ENCODE peak calls at places on chromosomes 5 and 9, in seven cellular contexts. E is upper lobe of left lung, C is K562, G is breast epithelium, L is HepG2, V is Peyer's patch, I is spleen. H is an unnamed sample.

GRCh38 chr5:88743231-88743879 is 139.6 kb downstream of the MEF2C start:
- DNase-seq in E (no peak), C (peak; percentile 17), G (no peak), L (no peak), V (no peak), I (no peak), H (no peak)

GRCh38 chr9:116101516-116101915 is 52.1 kb upstream of the PAPPA start:
- DNase-seq in E (no peak), C (no peak), G (no peak), L (no peak), V (no peak), I (no peak), H (no peak)

GRCh38 chr9:136578915-136579637 is 33.2 kb upstream of the NOTCH1 start:
- DNase-seq in E (no peak), C (peak; percentile 79), G (no peak), L (no peak), V (no peak), I (no peak), H (no peak)

GRCh38 chr9:130606887-130607582 is 27.7 kb downstream of the FUBP3 start:
- DNase-seq in E (no peak), C (no peak), G (no peak), L (no peak), V (no peak), I (no peak), H (no peak)

GRCh38 chr9:111108946-111109345 is 70.7 kb upstream of the LPAR1 start:
- DNase-seq in E (peak; percentile 28), C (no peak), G (no peak), L (no peak), V (no peak), I (no peak), H (no peak)

GRCh38 chr9:75200892-75201470 is 112.7 kb downstream of the OSTF1 start:
- DNase-seq in E (no peak), C (peak; percentile 22), G (no peak), L (peak; percentile 47), V (no peak), I (no peak), H (no peak)

GRCh38 chr9:91302831-91303230 is 58.9 kb downstream of the AUH start:
- DNase-seq in E (no peak), C (peak; percentile 6), G (no peak), L (peak; percentile 12), V (no peak), I (no peak), H (no peak)

GRCh38 chr5:61245486-61245885 is 83.2 kb upstream of the SMIM15 start:
- DNase-seq in E (no peak), C (no peak), G (no peak), L (no peak), V (no peak), I (no peak), H (no peak)

GRCh38 chr5:140175367-140176027 is 509 bp downstream of the CYSTM1 start:
- DNase-seq in E (peak; percentile 85), C (peak; percentile 77), G (peak; percentile 74), L (peak; percentile 52), V (peak; percentile 75), I (peak; percentile 94), H (peak; percentile 70)

GRCh38 chr9:120875954-120876841 is 790 bp downstream of the PHF19 start:
- DNase-seq in E (peak; percentile 90), C (peak; percentile 100), G (peak; percentile 73), L (peak; percentile 86), V (peak; percentile 77), I (peak; percentile 93), H (peak; percentile 88)

GRCh38 chr5:139821806-139822552 is 26.4 kb downstream of the PSD2 start:
- DNase-seq in E (no peak), C (no peak), G (no peak), L (no peak), V (no peak), I (no peak), H (no peak)

GRCh38 chr5:111415053-111415452 is 97.3 kb downstream of the STARD4 start:
- DNase-seq in E (no peak), C (no peak), G (no peak), L (no peak), V (no peak), I (no peak), H (no peak)

GRCh38 chr9:89476546-89476945 is 21.4 kb downstream of the SEMA4D start:
- DNase-seq in E (no peak), C (no peak), G (no peak), L (no peak), V (no peak), I (no peak), H (no peak)

GRCh38 chr9:85741112-85741874 is 461 bp downstream of the AGTPBP1 start:
- DNase-seq in E (peak; percentile 58), C (peak; percentile 15), G (no peak), L (peak; percentile 67), V (peak; percentile 34), I (no peak), H (peak; percentile 32)

GRCh38 chr9:3288686-3289085 is 237.1 kb downstream of the RFX3 start:
- DNase-seq in E (no peak), C (no peak), G (no peak), L (no peak), V (no peak), I (no peak), H (no peak)

GRCh38 chr5:117833666-117834065 is 1154.7 kb downstream of the DTWD2 start:
- DNase-seq in E (no peak), C (no peak), G (no peak), L (no peak), V (no peak), I (no peak), H (no peak)

GRCh38 chr9:93143830-93144530 is 9.9 kb upstream of the NINJ1 start:
- DNase-seq in E (no peak), C (no peak), G (peak; percentile 77), L (no peak), V (peak; percentile 42), I (peak; percentile 83), H (no peak)

GRCh38 chr9:87346061-87346665 is 151.5 kb upstream of the DAPK1 start:
- DNase-seq in E (no peak), C (no peak), G (no peak), L (no peak), V (no peak), I (no peak), H (no peak)

GRCh38 chr5:139862803-139863202 is 67.2 kb downstream of the PSD2 start:
- DNase-seq in E (no peak), C (no peak), G (no peak), L (no peak), V (no peak), I (no peak), H (no peak)

GRCh38 chr5:151646334-151646733 is 40.4 kb downstream of the SPARC start:
- DNase-seq in E (no peak), C (no peak), G (no peak), L (no peak), V (no peak), I (no peak), H (no peak)

DNA sequence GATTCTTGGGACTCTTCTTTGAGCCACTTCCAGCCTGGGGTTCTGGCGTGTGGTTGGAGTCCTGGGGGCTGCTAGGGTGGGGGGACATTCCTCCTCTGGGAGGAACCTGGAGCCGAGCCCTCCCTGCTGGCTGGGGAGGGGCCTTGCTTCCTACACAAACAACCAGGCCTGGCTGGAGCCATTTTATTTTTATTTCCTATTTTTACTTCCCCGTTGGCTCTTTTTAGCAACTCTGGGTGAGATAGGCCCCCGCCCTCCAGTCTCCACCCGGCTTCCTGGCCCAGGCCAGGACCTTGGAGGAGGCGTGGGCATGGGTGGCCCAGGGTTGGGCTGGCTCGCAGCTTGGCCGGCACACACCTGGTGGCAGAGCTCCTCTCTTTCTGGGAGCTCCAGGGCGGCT is 15.1 kb downstream of the RXRA start:
- DNase-seq in E (peak; percentile 78), C (no peak), G (no peak), L (no peak), V (no peak), I (peak; percentile 90), H (no peak)
- H3K4me1 ChIP-seq in E (peaks cover 94% of the 10 kb centered on the region), C (peaks cover 98% of the 10 kb centered on the region), G (peaks cover 52% of the 10 kb centered on the region), L (peaks cover 37% of the 10 kb centered on the region), V (peaks cover 20% of the 10 kb centered on the region), I (peaks cover 89% of the 10 kb centered on the region), H (peaks cover 10% of the 10 kb centered on the region)

GRCh38 chr5:1294839-1295649 is at the start of gene TERT:
- DNase-seq in E (no peak), C (peak; percentile 72), G (no peak), L (no peak), V (peak; percentile 49), I (peak; percentile 85), H (no peak)
- TF ChIP-seq POLR2A in E (no peak), C (no peak), G (no peak), L (no peak), V (no peak), I (no peak), H (no peak)

GRCh38 chr5:178371362-178372090 is 138.9 kb upstream of the PHYKPL start:
- DNase-seq in E (no peak), C (no peak), G (no peak), L (no peak), V (no peak), I (no peak), H (no peak)
- H3K9me3 ChIP-seq in E (peaks cover 6% of the 10 kb centered on the region), C (no peaks in the 10 kb centered on the region), G (peaks cover 4% of the 10 kb centered on the region), L (no peaks in the 10 kb centered on the region), V (no peaks in the 10 kb centered on the region), I (peaks cover 12% of the 10 kb centered on the region), H (no peaks in the 10 kb centered on the region)

GRCh38 chr5:17272111-17272510 is 54.7 kb downstream of the BASP1 start:
- DNase-seq in E (no peak), C (no peak), G (no peak), L (no peak), V (no peak), I (no peak), H (no peak)

GRCh38 chr5:17278931-17279330 is 61.5 kb downstream of the BASP1 start:
- DNase-seq in E (no peak), C (no peak), G (no peak), L (no peak), V (no peak), I (no peak), H (no peak)

GRCh38 chr5:17276445-17276844 is 59.0 kb downstream of the BASP1 start:
- DNase-seq in E (no peak), C (no peak), G (no peak), L (no peak), V (peak; percentile 35), I (no peak), H (no peak)

GRCh38 chr5:17277907-17278306 is 60.5 kb downstream of the BASP1 start:
- DNase-seq in E (no peak), C (no peak), G (no peak), L (no peak), V (peak; percentile 61), I (no peak), H (no peak)

DNA sequence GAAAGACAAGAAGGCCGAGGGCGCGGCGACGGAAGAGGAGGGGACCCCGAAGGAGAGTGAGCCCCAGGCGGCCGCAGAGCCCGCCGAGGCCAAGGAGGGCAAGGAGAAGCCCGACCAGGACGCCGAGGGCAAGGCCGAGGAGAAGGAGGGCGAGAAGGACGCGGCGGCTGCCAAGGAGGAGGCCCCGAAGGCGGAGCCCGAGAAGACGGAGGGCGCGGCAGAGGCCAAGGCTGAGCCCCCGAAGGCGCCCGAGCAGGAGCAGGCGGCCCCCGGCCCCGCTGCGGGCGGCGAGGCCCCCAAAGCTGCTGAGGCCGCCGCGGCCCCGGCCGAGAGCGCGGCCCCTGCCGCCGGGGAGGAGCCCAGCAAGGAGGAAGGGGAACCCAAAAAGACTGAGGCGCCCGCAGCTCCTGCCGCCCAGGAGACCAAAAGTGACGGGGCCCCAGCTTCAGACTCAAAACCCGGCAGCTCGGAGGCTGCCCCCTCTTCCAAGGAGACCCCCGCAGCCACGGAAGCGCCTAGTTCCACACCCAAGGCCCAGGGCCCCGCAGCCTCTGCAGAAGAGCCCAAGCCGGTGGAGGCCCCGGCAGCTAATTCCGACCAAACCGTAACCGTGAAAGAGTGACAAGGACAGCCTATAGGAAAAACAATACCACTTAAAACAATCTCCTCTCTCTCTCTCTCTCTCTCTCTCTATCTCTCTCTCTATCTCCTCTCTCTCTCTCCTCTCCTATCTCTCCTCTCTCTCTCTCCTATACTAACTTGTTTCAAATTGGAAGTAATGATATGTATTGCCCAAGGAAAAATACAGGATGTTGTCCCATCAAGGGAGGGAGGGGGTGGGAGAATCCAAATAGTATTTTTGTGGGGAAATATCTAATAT is 58.1 kb downstream of the BASP1 start:
- DNase-seq in E (no peak), C (no peak), G (no peak), L (no peak), V (no peak), I (peak; percentile 79), H (no peak)
- H3K4me1 ChIP-seq in E (no peaks in the 10 kb centered on the region), C (peaks cover 7% of the 10 kb centered on the region), G (no peaks in the 10 kb centered on the region), L (no peaks in the 10 kb centered on the region), V (peaks cover 7% of the 10 kb centered on the region), I (peaks cover 35% of the 10 kb centered on the region), H (no peaks in the 10 kb centered on the region)